ENCODE peak calls at places on chromosomes 12 and 14, in eight cellular contexts. One of them, this sample, is unnamed.

GRCh38 chr14:45891417-45892080 is 638.5 kb upstream of the MIS18BP1 start:
- DNase-seq in uterus: peak
- DNase-seq in AG20443: no peak
- DNase-seq in activated gamma-delta T cell treated with Interleukin-2 at 50 U/mL for 16 hours: no peak
- DNase-seq in stimulated activated CD4-positive, alpha-beta T cell treated with anti-CD3 and anti-CD28 coated beads, Interleukin-4, amount 100 ng/mL, for 1 hour: no peak
- DNase-seq in EL: no peak
- DNase-seq in GM04504: no peak
- DNase-seq in central memory CD8-positive, alpha-beta T cell: no peak
- DNase-seq in this sample: peak

GRCh38 chr14:70162353-70162752 is 26.4 kb downstream of the SLC8A3 start:
- DNase-seq in EL: no peak
- DNase-seq in activated gamma-delta T cell treated with Interleukin-2 at 50 U/mL for 16 hours: no peak
- DNase-seq in AG20443: no peak
- DNase-seq in uterus: no peak
- DNase-seq in GM04504: no peak
- DNase-seq in central memory CD8-positive, alpha-beta T cell: no peak
- DNase-seq in stimulated activated CD4-positive, alpha-beta T cell treated with anti-CD3 and anti-CD28 coated beads, Interleukin-4, amount 100 ng/mL, for 1 hour: no peak
- DNase-seq in this sample: no peak

GRCh38 chr12:90245396-90245795 is 536.8 kb upstream of the ATP2B1 start:
- DNase-seq in AG20443: no peak
- DNase-seq in GM04504: no peak
- DNase-seq in stimulated activated CD4-positive, alpha-beta T cell treated with anti-CD3 and anti-CD28 coated beads, Interleukin-4, amount 100 ng/mL, for 1 hour: no peak
- DNase-seq in central memory CD8-positive, alpha-beta T cell: no peak
- DNase-seq in activated gamma-delta T cell treated with Interleukin-2 at 50 U/mL for 16 hours: no peak
- DNase-seq in uterus: no peak
- DNase-seq in EL: no peak
- DNase-seq in this sample: no peak

GRCh38 chr12:92593734-92594402 is 108.9 kb upstream of the PLEKHG7 start:
- DNase-seq in central memory CD8-positive, alpha-beta T cell: peak
- DNase-seq in EL: peak
- DNase-seq in AG20443: peak
- DNase-seq in GM04504: peak
- DNase-seq in activated gamma-delta T cell treated with Interleukin-2 at 50 U/mL for 16 hours: peak
- DNase-seq in stimulated activated CD4-positive, alpha-beta T cell treated with anti-CD3 and anti-CD28 coated beads, Interleukin-4, amount 100 ng/mL, for 1 hour: peak
- DNase-seq in uterus: no peak
- DNase-seq in this sample: peak

GRCh38 chr14:76768201-76768656 is 7.0 kb downstream of the VASH1 start:
- DNase-seq in GM04504: no peak
- DNase-seq in activated gamma-delta T cell treated with Interleukin-2 at 50 U/mL for 16 hours: peak
- DNase-seq in AG20443: no peak
- DNase-seq in uterus: peak
- DNase-seq in stimulated activated CD4-positive, alpha-beta T cell treated with anti-CD3 and anti-CD28 coated beads, Interleukin-4, amount 100 ng/mL, for 1 hour: peak
- DNase-seq in EL: no peak
- DNase-seq in central memory CD8-positive, alpha-beta T cell: peak
- DNase-seq in this sample: peak

GRCh38 chr12:47740536-47741339 is 15.4 kb upstream of the ENDOU start:
- DNase-seq in uterus: no peak
- DNase-seq in EL: no peak
- DNase-seq in GM04504: no peak
- DNase-seq in central memory CD8-positive, alpha-beta T cell: no peak
- DNase-seq in activated gamma-delta T cell treated with Interleukin-2 at 50 U/mL for 16 hours: no peak
- DNase-seq in AG20443: no peak
- DNase-seq in stimulated activated CD4-positive, alpha-beta T cell treated with anti-CD3 and anti-CD28 coated beads, Interleukin-4, amount 100 ng/mL, for 1 hour: no peak
- DNase-seq in this sample: no peak

GRCh38 chr14:63938198-63939005 is 85.6 kb downstream of the SYNE2 start:
- DNase-seq in GM04504: no peak
- DNase-seq in uterus: no peak
- DNase-seq in AG20443: no peak
- DNase-seq in EL: peak
- DNase-seq in central memory CD8-positive, alpha-beta T cell: no peak
- DNase-seq in activated gamma-delta T cell treated with Interleukin-2 at 50 U/mL for 16 hours: peak
- DNase-seq in stimulated activated CD4-positive, alpha-beta T cell treated with anti-CD3 and anti-CD28 coated beads, Interleukin-4, amount 100 ng/mL, for 1 hour: no peak
- DNase-seq in this sample: no peak

GRCh38 chr12:58176296-58176869 is 235.0 kb downstream of the ATP23 start:
- DNase-seq in activated gamma-delta T cell treated with Interleukin-2 at 50 U/mL for 16 hours: no peak
- DNase-seq in uterus: no peak
- DNase-seq in AG20443: peak
- DNase-seq in central memory CD8-positive, alpha-beta T cell: no peak
- DNase-seq in stimulated activated CD4-positive, alpha-beta T cell treated with anti-CD3 and anti-CD28 coated beads, Interleukin-4, amount 100 ng/mL, for 1 hour: no peak
- DNase-seq in EL: peak
- DNase-seq in GM04504: peak
- DNase-seq in this sample: peak

GRCh38 chr14:93160353-93160801 is 24.3 kb downstream of the MOAP1 start:
- DNase-seq in GM04504: no peak
- DNase-seq in AG20443: peak
- DNase-seq in stimulated activated CD4-positive, alpha-beta T cell treated with anti-CD3 and anti-CD28 coated beads, Interleukin-4, amount 100 ng/mL, for 1 hour: no peak
- DNase-seq in uterus: no peak
- DNase-seq in central memory CD8-positive, alpha-beta T cell: no peak
- DNase-seq in activated gamma-delta T cell treated with Interleukin-2 at 50 U/mL for 16 hours: no peak
- DNase-seq in EL: peak
- DNase-seq in this sample: no peak

GRCh38 chr12:11758838-11759509 is 109.5 kb downstream of the ETV6 start:
- DNase-seq in GM04504: no peak
- DNase-seq in stimulated activated CD4-positive, alpha-beta T cell treated with anti-CD3 and anti-CD28 coated beads, Interleukin-4, amount 100 ng/mL, for 1 hour: peak
- DNase-seq in AG20443: no peak
- DNase-seq in activated gamma-delta T cell treated with Interleukin-2 at 50 U/mL for 16 hours: no peak
- DNase-seq in uterus: no peak
- DNase-seq in EL: no peak
- DNase-seq in central memory CD8-positive, alpha-beta T cell: no peak
- DNase-seq in this sample: no peak

GRCh38 chr12:4909734-4910501 is at the start of gene KCNA1:
- DNase-seq in activated gamma-delta T cell treated with Interleukin-2 at 50 U/mL for 16 hours: no peak
- DNase-seq in GM04504: no peak
- DNase-seq in EL: no peak
- DNase-seq in stimulated activated CD4-positive, alpha-beta T cell treated with anti-CD3 and anti-CD28 coated beads, Interleukin-4, amount 100 ng/mL, for 1 hour: peak
- DNase-seq in uterus: peak
- DNase-seq in AG20443: peak
- DNase-seq in central memory CD8-positive, alpha-beta T cell: no peak
- DNase-seq in this sample: no peak

GRCh38 chr14:22178330-22178981 is 410.6 kb downstream of the DAD1 start:
- DNase-seq in AG20443: no peak
- DNase-seq in GM04504: no peak
- DNase-seq in activated gamma-delta T cell treated with Interleukin-2 at 50 U/mL for 16 hours: no peak
- DNase-seq in EL: no peak
- DNase-seq in stimulated activated CD4-positive, alpha-beta T cell treated with anti-CD3 and anti-CD28 coated beads, Interleukin-4, amount 100 ng/mL, for 1 hour: no peak
- DNase-seq in uterus: no peak
- DNase-seq in central memory CD8-positive, alpha-beta T cell: no peak
- DNase-seq in this sample: no peak

GRCh38 chr14:61525293-61526011 is 169.9 kb upstream of the HIF1A start:
- DNase-seq in activated gamma-delta T cell treated with Interleukin-2 at 50 U/mL for 16 hours: peak
- DNase-seq in uterus: no peak
- DNase-seq in central memory CD8-positive, alpha-beta T cell: no peak
- DNase-seq in GM04504: no peak
- DNase-seq in EL: peak
- DNase-seq in AG20443: no peak
- DNase-seq in stimulated activated CD4-positive, alpha-beta T cell treated with anti-CD3 and anti-CD28 coated beads, Interleukin-4, amount 100 ng/mL, for 1 hour: peak
- DNase-seq in this sample: no peak

GRCh38 chr12:68933564-68933893 is 558 bp upstream of the CPM start:
- DNase-seq in uterus: no peak
- DNase-seq in activated gamma-delta T cell treated with Interleukin-2 at 50 U/mL for 16 hours: no peak
- DNase-seq in GM04504: no peak
- DNase-seq in AG20443: no peak
- DNase-seq in central memory CD8-positive, alpha-beta T cell: no peak
- DNase-seq in EL: no peak
- DNase-seq in stimulated activated CD4-positive, alpha-beta T cell treated with anti-CD3 and anti-CD28 coated beads, Interleukin-4, amount 100 ng/mL, for 1 hour: peak
- DNase-seq in this sample: no peak

GRCh38 chr12:20101046-20101445 is 267.3 kb upstream of the PDE3A start:
- DNase-seq in EL: peak
- DNase-seq in GM04504: no peak
- DNase-seq in AG20443: no peak
- DNase-seq in central memory CD8-positive, alpha-beta T cell: no peak
- DNase-seq in uterus: no peak
- DNase-seq in activated gamma-delta T cell treated with Interleukin-2 at 50 U/mL for 16 hours: no peak
- DNase-seq in stimulated activated CD4-positive, alpha-beta T cell treated with anti-CD3 and anti-CD28 coated beads, Interleukin-4, amount 100 ng/mL, for 1 hour: no peak
- DNase-seq in this sample: no peak

GRCh38 chr12:108671110-108671509 is 37.4 kb upstream of the SELPLG start:
- DNase-seq in central memory CD8-positive, alpha-beta T cell: no peak
- DNase-seq in EL: no peak
- DNase-seq in activated gamma-delta T cell treated with Interleukin-2 at 50 U/mL for 16 hours: no peak
- DNase-seq in uterus: no peak
- DNase-seq in GM04504: no peak
- DNase-seq in stimulated activated CD4-positive, alpha-beta T cell treated with anti-CD3 and anti-CD28 coated beads, Interleukin-4, amount 100 ng/mL, for 1 hour: no peak
- DNase-seq in AG20443: no peak
- DNase-seq in this sample: no peak